ENCODE peak calls at places on chromosomes 13 and 19, in nine cellular contexts. U, C, O, Y, I, H, V, T and J are unnamed samples.

GRCh38 chr19:35041548-35042055 is at the start of gene HPN:
- DNase-seq in Y (no peak), O (no peak), T (peak; percentile 79), H (peak; percentile 38), C (no peak), I (peak; percentile 92), U (no peak), V (no peak), J (no peak)

GRCh38 chr19:47693489-47693888 is 19.7 kb upstream of the EHD2 start:
- DNase-seq in Y (no peak), O (no peak), U (no peak), I (no peak), C (no peak), V (no peak), H (no peak), T (no peak), J (no peak)

GRCh38 chr13:107900775-107901174 is 314.6 kb downstream of the LIG4 start:
- DNase-seq in I (no peak), V (no peak), U (no peak), O (peak; percentile 32), Y (peak; percentile 39), H (no peak), C (no peak), T (no peak), J (no peak)

GRCh38 chr19:13505761-13506549 is at the start of gene CACNA1A:
- DNase-seq in T (no peak), O (no peak), V (no peak), I (no peak), Y (no peak), C (no peak), U (no peak), H (no peak), J (no peak)

GRCh38 chr19:55451522-55452380 is 8.7 kb upstream of the SHISA7 start:
- DNase-seq in U (no peak), C (peak; percentile 29), V (peak; percentile 51), I (no peak), H (no peak), Y (no peak), O (no peak), T (no peak), J (no peak)

GRCh38 chr13:112441779-112442310 is 65.7 kb downstream of the SPACA7 start:
- DNase-seq in C (no peak), T (no peak), U (no peak), Y (no peak), I (peak; percentile 40), H (no peak), O (no peak), V (no peak), J (no peak)

GRCh38 chr13:44664308-44664707 is 88.2 kb upstream of the TSC22D1 start:
- DNase-seq in I (no peak), O (no peak), U (no peak), T (no peak), V (no peak), H (no peak), C (no peak), Y (no peak), J (no peak)

GRCh38 chr13:112735791-112736190 is 46.0 kb downstream of the ATP11A start:
- DNase-seq in T (no peak), V (no peak), C (no peak), U (no peak), Y (no peak), H (no peak), O (no peak), I (no peak), J (no peak)

GRCh38 chr19:31253816-31254551 is 95.3 kb downstream of the TSHZ3 start:
- DNase-seq in O (peak; percentile 13), C (no peak), T (peak; percentile 85), U (peak; percentile 57), I (no peak), V (no peak), Y (peak; percentile 6), H (no peak), J (no peak)

GRCh38 chr19:55247621-55248099 is 11.2 kb downstream of the PPP6R1 start:
- DNase-seq in O (peak; percentile 47), C (no peak), Y (no peak), I (peak; percentile 77), H (peak; percentile 83), U (no peak), V (no peak), T (no peak), J (no peak)

GRCh38 chr19:46839752-46840151 is 10.9 kb downstream of the AP2S1 start:
- DNase-seq in T (no peak), I (no peak), Y (no peak), U (no peak), C (no peak), H (peak; percentile 76), V (no peak), O (no peak), J (no peak)

DNA sequence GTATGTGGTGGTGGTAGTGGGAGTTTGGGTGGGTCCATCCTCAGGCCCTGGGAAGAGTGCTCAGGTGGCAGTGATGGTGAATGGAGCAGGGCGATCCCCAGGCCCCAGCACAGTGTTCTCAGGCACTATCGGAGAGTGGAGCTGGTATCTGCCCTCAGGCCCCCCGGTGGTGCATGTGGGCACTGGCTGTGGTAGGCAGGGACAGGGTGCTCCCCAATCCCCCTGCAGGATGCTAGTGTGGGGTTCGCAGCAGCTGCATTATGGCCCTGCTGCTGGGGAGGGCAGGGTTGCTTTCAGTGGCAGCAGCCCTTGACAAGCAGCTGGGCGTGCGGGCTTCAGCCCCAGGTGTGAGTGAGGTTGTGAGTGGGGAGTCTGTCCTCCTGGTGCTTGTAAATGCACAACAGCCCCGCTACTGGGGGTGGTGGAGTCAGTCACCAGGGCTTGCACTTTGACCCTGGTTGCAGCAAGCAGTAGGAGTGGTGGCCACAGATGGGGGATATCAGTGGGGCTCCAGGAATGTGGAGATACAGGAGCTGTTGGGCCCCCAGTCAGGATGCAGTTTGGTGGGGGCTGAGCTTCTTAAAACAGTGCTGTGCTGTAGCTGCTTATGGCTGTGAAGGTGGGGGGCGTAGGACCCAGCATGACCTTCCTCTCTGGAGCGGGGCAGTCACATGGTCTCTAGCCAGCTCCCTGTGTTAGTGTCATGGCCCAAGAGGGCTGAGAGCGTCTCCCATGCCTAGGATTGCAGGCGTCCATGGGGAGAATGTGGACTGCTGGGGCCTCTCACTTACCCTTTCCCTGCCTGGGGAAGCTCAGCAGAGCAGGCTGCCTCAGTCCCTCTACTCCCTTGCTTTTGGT is 38.7 kb upstream of the ARHGEF7 start:
- DNase-seq in Y (no peak), U (no peak), V (no peak), T (no peak), H (peak; percentile 1), O (no peak), C (no peak), I (no peak), J (no peak)
- TF ChIP-seq CTCF in Y (no peak), U (no peak), V (peak; percentile 31), T (no peak), H (no peak), O (no peak), C (no peak), I (no peak), J (no peak)

GRCh38 chr19:38878575-38879399 is 712 bp upstream of the RINL start:
- DNase-seq in U (no peak), H (no peak), O (no peak), V (no peak), T (no peak), Y (no peak), C (no peak), I (no peak), J (no peak)
- TF ChIP-seq CTCF in U (peak; percentile 20), H (no peak), O (no peak), V (no peak), T (no peak), Y (no peak), C (no peak), I (no peak), J (no peak)

GRCh38 chr13:113861433-113862030 is 2.3 kb downstream of the GAS6 start:
- DNase-seq in O (no peak), I (no peak), T (no peak), C (no peak), U (no peak), H (no peak), V (no peak), Y (peak; percentile 73), J (no peak)

GRCh38 chr13:113862191-113862765 is 1.6 kb downstream of the GAS6 start:
- DNase-seq in U (no peak), C (no peak), I (peak; percentile 73), H (no peak), O (no peak), Y (no peak), T (no peak), V (no peak), J (no peak)

GRCh38 chr13:113864303-113864890 is 521 bp upstream of the GAS6 start:
- DNase-seq in V (no peak), H (no peak), T (no peak), U (no peak), C (no peak), I (no peak), Y (peak; percentile 11), O (peak; percentile 39), J (no peak)

GRCh38 chr13:113862766-113863510 is 938 bp downstream of the GAS6 start:
- DNase-seq in O (peak; percentile 51), Y (peak; percentile 51), T (peak; percentile 77), H (no peak), V (no peak), C (no peak), I (peak; percentile 83), U (no peak), J (no peak)

DNA sequence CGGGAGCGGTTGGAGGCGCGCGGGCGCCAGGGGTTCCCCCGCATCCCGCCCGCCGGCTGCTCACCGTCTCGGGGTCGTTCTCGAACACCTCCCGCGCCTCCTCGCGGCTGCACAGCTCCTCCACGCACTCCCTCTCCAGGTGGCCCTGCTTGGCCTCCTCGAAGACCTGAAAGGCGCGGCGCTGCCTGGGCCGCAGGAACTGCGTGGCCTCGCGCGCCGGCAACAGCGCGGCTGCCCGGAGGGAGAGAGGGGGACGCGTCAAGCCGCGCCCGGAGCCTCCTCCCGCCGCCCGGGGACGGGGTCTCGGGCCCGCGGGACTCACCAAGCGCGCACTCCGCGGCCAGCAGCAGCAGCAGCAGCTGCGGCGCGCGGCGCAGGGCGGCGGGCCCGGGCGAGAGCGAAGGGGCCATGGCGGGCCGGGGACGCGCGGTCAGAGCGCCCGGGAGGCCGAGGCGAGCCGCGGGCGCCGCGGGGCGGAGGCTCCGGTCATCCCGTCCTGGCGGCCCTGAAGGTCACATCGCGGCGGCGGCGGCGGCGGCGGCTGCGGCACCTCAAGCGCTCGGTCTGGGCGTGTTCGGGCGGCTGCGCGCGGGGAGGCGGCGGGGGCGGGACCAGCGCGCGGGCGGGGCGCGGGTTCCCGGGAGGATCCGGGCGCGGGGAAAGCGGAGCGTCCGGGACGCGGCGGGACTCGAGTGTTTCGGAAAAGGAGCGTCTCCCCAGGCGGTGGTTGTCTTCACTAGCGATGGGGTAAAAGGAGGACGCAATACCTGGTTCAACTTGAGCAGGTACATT is at the start of gene GAS6:
- DNase-seq in O (peak; percentile 54), C (no peak), H (no peak), Y (peak; percentile 41), U (no peak), I (peak; percentile 83), V (no peak), T (peak; percentile 68), J (no peak)
- TF ChIP-seq CTCF in O (no peak), C (no peak), H (no peak), Y (peak; percentile 21), U (peak; percentile 14), I (no peak), V (no peak), T (peak; percentile 4), J (no peak)

DNA sequence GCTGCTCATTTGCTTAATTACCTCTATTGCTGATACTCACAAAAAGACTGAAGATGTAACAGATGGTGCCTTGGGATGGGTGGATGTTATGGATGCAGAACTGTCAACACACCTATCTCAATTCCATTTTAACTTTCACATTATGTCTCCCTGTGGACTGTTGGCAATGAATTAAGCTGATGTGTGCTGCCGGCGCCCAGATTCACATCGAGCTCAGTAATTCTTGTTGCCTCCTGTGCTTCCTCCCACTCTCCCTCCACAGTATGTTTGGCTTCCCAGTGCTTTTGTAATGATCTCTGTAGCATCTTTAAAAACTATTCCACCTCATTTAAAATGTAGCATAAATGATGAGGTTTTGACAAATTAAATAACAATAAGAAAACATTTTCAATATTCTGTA is 100.0 kb upstream of the FAM216B start:
- DNase-seq in V (no peak), H (no peak), O (no peak), C (no peak), Y (no peak), T (no peak), U (no peak), I (no peak), J (no peak)
- TF ChIP-seq CTCF in V (no peak), H (no peak), O (no peak), C (no peak), Y (no peak), T (no peak), U (no peak), I (no peak), J (no peak)